ENCODE peak calls at places on chromosomes 16 and 17, in ten cellular contexts. One of them, this sample, is unnamed.

GRCh38 chr16:2981177-2981898 is 1.1 kb upstream of the PKMYT1 start:
- DNase-seq in adrenal gland: peak
- DNase-seq in CD4-positive, CD25-positive, alpha-beta regulatory T cell: no peak
- DNase-seq in fibroblast of the aortic adventitia: no peak
- DNase-seq in fibroblast of lung: no peak
- DNase-seq in brain microvascular endothelial cell: no peak
- DNase-seq in endothelial cell of umbilical vein: no peak
- DNase-seq in sigmoid colon: no peak
- DNase-seq in thoracic aorta: no peak
- DNase-seq in neuronal stem cell: no peak
- DNase-seq in this sample: no peak

GRCh38 chr17:80781851-80782277 is 209.8 kb upstream of the CHMP6 start:
- DNase-seq in fibroblast of lung: no peak
- DNase-seq in brain microvascular endothelial cell: no peak
- DNase-seq in thoracic aorta: no peak
- DNase-seq in endothelial cell of umbilical vein: no peak
- DNase-seq in fibroblast of the aortic adventitia: no peak
- DNase-seq in CD4-positive, CD25-positive, alpha-beta regulatory T cell: no peak
- DNase-seq in neuronal stem cell: no peak
- DNase-seq in adrenal gland: no peak
- DNase-seq in sigmoid colon: peak
- DNase-seq in this sample: no peak

GRCh38 chr17:49822829-49823228 is 25.0 kb downstream of the TAC4 start:
- DNase-seq in thoracic aorta: no peak
- DNase-seq in adrenal gland: no peak
- DNase-seq in fibroblast of the aortic adventitia: peak
- DNase-seq in sigmoid colon: peak
- DNase-seq in neuronal stem cell: no peak
- DNase-seq in CD4-positive, CD25-positive, alpha-beta regulatory T cell: no peak
- DNase-seq in brain microvascular endothelial cell: no peak
- DNase-seq in fibroblast of lung: peak
- DNase-seq in endothelial cell of umbilical vein: no peak
- DNase-seq in this sample: no peak

GRCh38 chr17:78908426-78908825 is 5.4 kb upstream of the CEP295NL start:
- DNase-seq in sigmoid colon: no peak
- DNase-seq in adrenal gland: peak
- DNase-seq in fibroblast of the aortic adventitia: no peak
- DNase-seq in endothelial cell of umbilical vein: no peak
- DNase-seq in thoracic aorta: no peak
- DNase-seq in brain microvascular endothelial cell: no peak
- DNase-seq in neuronal stem cell: no peak
- DNase-seq in CD4-positive, CD25-positive, alpha-beta regulatory T cell: no peak
- DNase-seq in fibroblast of lung: no peak
- DNase-seq in this sample: no peak

GRCh38 chr17:14843086-14843795 is 421.9 kb downstream of the PMP22 start:
- DNase-seq in brain microvascular endothelial cell: no peak
- DNase-seq in CD4-positive, CD25-positive, alpha-beta regulatory T cell: no peak
- DNase-seq in sigmoid colon: no peak
- DNase-seq in neuronal stem cell: no peak
- DNase-seq in fibroblast of lung: no peak
- DNase-seq in thoracic aorta: no peak
- DNase-seq in fibroblast of the aortic adventitia: no peak
- DNase-seq in adrenal gland: no peak
- DNase-seq in endothelial cell of umbilical vein: no peak
- DNase-seq in this sample: no peak

GRCh38 chr16:1657841-1658240 is 20.2 kb upstream of the JPT2 start:
- DNase-seq in sigmoid colon: no peak
- DNase-seq in fibroblast of lung: no peak
- DNase-seq in adrenal gland: no peak
- DNase-seq in CD4-positive, CD25-positive, alpha-beta regulatory T cell: no peak
- DNase-seq in fibroblast of the aortic adventitia: no peak
- DNase-seq in endothelial cell of umbilical vein: no peak
- DNase-seq in thoracic aorta: no peak
- DNase-seq in brain microvascular endothelial cell: no peak
- DNase-seq in neuronal stem cell: no peak
- DNase-seq in this sample: no peak

GRCh38 chr16:83420206-83420760 is 387.5 kb upstream of the HSBP1 start:
- DNase-seq in thoracic aorta: no peak
- DNase-seq in endothelial cell of umbilical vein: peak
- DNase-seq in CD4-positive, CD25-positive, alpha-beta regulatory T cell: no peak
- DNase-seq in fibroblast of lung: peak
- DNase-seq in brain microvascular endothelial cell: peak
- DNase-seq in sigmoid colon: no peak
- DNase-seq in adrenal gland: no peak
- DNase-seq in fibroblast of the aortic adventitia: peak
- DNase-seq in neuronal stem cell: peak
- DNase-seq in this sample: no peak

GRCh38 chr17:20085283-20085875 is 76.2 kb downstream of the SPECC1 start:
- DNase-seq in thoracic aorta: no peak
- DNase-seq in fibroblast of lung: no peak
- DNase-seq in adrenal gland: no peak
- DNase-seq in CD4-positive, CD25-positive, alpha-beta regulatory T cell: no peak
- DNase-seq in endothelial cell of umbilical vein: no peak
- DNase-seq in brain microvascular endothelial cell: no peak
- DNase-seq in sigmoid colon: no peak
- DNase-seq in fibroblast of the aortic adventitia: peak
- DNase-seq in neuronal stem cell: no peak
- DNase-seq in this sample: no peak

GRCh38 chr17:77728871-77729270 is 229.6 kb upstream of the TNRC6C start:
- DNase-seq in fibroblast of the aortic adventitia: no peak
- DNase-seq in adrenal gland: no peak
- DNase-seq in thoracic aorta: no peak
- DNase-seq in endothelial cell of umbilical vein: no peak
- DNase-seq in brain microvascular endothelial cell: no peak
- DNase-seq in sigmoid colon: no peak
- DNase-seq in fibroblast of lung: no peak
- DNase-seq in neuronal stem cell: no peak
- DNase-seq in CD4-positive, CD25-positive, alpha-beta regulatory T cell: no peak
- DNase-seq in this sample: no peak

GRCh38 chr16:88650749-88651275 is at the start of gene CYBA:
- DNase-seq in brain microvascular endothelial cell: peak
- DNase-seq in sigmoid colon: peak
- DNase-seq in CD4-positive, CD25-positive, alpha-beta regulatory T cell: peak
- DNase-seq in endothelial cell of umbilical vein: peak
- DNase-seq in thoracic aorta: no peak
- DNase-seq in fibroblast of lung: peak
- DNase-seq in neuronal stem cell: peak
- DNase-seq in adrenal gland: peak
- DNase-seq in fibroblast of the aortic adventitia: peak
- DNase-seq in this sample: peak

DNA sequence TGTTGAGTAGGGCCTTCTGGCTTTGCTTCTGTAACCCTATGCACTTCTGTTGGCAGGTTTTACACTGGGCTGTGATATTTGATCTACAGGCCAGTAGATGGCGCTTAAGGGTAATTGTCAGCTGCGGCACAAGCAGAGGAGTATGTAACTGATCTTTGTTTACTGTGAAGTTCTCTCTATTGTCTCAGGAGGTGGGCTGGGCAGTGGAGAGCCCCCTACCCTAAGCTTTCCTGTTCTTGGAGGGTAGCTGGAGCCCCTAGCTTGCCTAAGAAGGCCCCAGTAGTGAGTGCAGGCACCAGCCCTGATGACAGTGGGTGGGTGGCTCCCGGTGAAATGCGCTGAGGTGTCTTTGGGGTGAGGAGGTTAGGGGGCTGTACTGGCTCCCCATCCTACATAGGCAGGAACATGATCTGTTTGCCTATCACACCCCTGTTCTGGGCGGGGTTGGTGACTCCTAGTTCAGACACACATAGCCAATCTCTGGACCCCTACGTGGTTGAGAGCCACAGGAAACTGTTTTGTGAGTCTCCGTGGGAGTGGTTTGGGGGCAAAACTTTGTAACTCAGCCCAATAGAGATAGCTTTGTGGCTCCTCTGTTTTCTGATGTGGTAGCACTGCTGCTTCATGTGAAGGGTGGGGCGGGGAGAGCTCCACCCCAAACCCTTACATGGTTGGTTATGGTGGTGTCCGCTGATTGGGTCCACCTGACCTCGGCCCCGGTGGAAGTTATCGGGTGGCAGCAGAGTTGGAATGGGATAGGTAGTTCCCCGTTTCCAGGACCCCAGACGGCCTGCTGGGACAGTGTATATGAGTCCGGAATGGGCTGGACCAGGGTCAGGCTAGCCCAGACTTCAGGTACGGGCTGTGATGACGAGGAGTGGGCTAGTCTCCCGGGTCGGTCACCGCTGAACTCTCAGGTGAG is 60.4 kb downstream of the SLFN11 start:
- DNase-seq in brain microvascular endothelial cell: peak
- DNase-seq in fibroblast of the aortic adventitia: peak
- DNase-seq in endothelial cell of umbilical vein: peak
- DNase-seq in neuronal stem cell: peak
- DNase-seq in sigmoid colon: peak
- DNase-seq in CD4-positive, CD25-positive, alpha-beta regulatory T cell: peak
- DNase-seq in fibroblast of lung: peak
- DNase-seq in thoracic aorta: no peak
- DNase-seq in adrenal gland: peak
- DNase-seq in this sample: peak
- H3K4me3 ChIP-seq in brain microvascular endothelial cell: peak
- H3K4me3 ChIP-seq in fibroblast of the aortic adventitia: peak
- H3K4me3 ChIP-seq in endothelial cell of umbilical vein: no peak
- H3K4me3 ChIP-seq in neuronal stem cell: peak
- H3K4me3 ChIP-seq in sigmoid colon: peak
- H3K4me3 ChIP-seq in CD4-positive, CD25-positive, alpha-beta regulatory T cell: peak
- H3K4me3 ChIP-seq in fibroblast of lung: no peak
- H3K4me3 ChIP-seq in thoracic aorta: peak
- H3K4me3 ChIP-seq in adrenal gland: no peak
- H3K4me3 ChIP-seq in this sample: peak

GRCh38 chr17:2090804-2091534 is 36.1 kb downstream of the HIC1 start:
- DNase-seq in adrenal gland: no peak
- DNase-seq in CD4-positive, CD25-positive, alpha-beta regulatory T cell: no peak
- DNase-seq in neuronal stem cell: peak
- DNase-seq in endothelial cell of umbilical vein: peak
- DNase-seq in thoracic aorta: no peak
- DNase-seq in sigmoid colon: peak
- DNase-seq in fibroblast of lung: peak
- DNase-seq in fibroblast of the aortic adventitia: peak
- DNase-seq in brain microvascular endothelial cell: peak
- DNase-seq in this sample: peak
- H3K4me3 ChIP-seq in adrenal gland: no peak
- H3K4me3 ChIP-seq in CD4-positive, CD25-positive, alpha-beta regulatory T cell: no peak
- H3K4me3 ChIP-seq in neuronal stem cell: no peak
- H3K4me3 ChIP-seq in endothelial cell of umbilical vein: no peak
- H3K4me3 ChIP-seq in thoracic aorta: no peak
- H3K4me3 ChIP-seq in sigmoid colon: no peak
- H3K4me3 ChIP-seq in fibroblast of lung: peak
- H3K4me3 ChIP-seq in fibroblast of the aortic adventitia: peak
- H3K4me3 ChIP-seq in brain microvascular endothelial cell: no peak
- H3K4me3 ChIP-seq in this sample: no peak

GRCh38 chr17:82331345-82331939 is 2.1 kb downstream of the SECTM1 start:
- DNase-seq in neuronal stem cell: no peak
- DNase-seq in adrenal gland: no peak
- DNase-seq in endothelial cell of umbilical vein: no peak
- DNase-seq in brain microvascular endothelial cell: no peak
- DNase-seq in fibroblast of the aortic adventitia: no peak
- DNase-seq in thoracic aorta: no peak
- DNase-seq in fibroblast of lung: no peak
- DNase-seq in sigmoid colon: no peak
- DNase-seq in CD4-positive, CD25-positive, alpha-beta regulatory T cell: no peak
- DNase-seq in this sample: no peak

GRCh38 chr17:82332669-82333278 is 792 bp downstream of the SECTM1 start:
- DNase-seq in brain microvascular endothelial cell: no peak
- DNase-seq in thoracic aorta: no peak
- DNase-seq in fibroblast of the aortic adventitia: peak
- DNase-seq in adrenal gland: no peak
- DNase-seq in neuronal stem cell: no peak
- DNase-seq in CD4-positive, CD25-positive, alpha-beta regulatory T cell: no peak
- DNase-seq in fibroblast of lung: peak
- DNase-seq in endothelial cell of umbilical vein: peak
- DNase-seq in sigmoid colon: peak
- DNase-seq in this sample: peak

GRCh38 chr17:82333279-82334171 is at the start of gene SECTM1:
- DNase-seq in neuronal stem cell: no peak
- DNase-seq in fibroblast of the aortic adventitia: peak
- DNase-seq in brain microvascular endothelial cell: no peak
- DNase-seq in adrenal gland: peak
- DNase-seq in sigmoid colon: peak
- DNase-seq in thoracic aorta: no peak
- DNase-seq in CD4-positive, CD25-positive, alpha-beta regulatory T cell: no peak
- DNase-seq in endothelial cell of umbilical vein: no peak
- DNase-seq in fibroblast of lung: no peak
- DNase-seq in this sample: peak

GRCh38 chr17:82334622-82335394 is 1.2 kb upstream of the SECTM1 start:
- DNase-seq in brain microvascular endothelial cell: no peak
- DNase-seq in sigmoid colon: no peak
- DNase-seq in neuronal stem cell: no peak
- DNase-seq in CD4-positive, CD25-positive, alpha-beta regulatory T cell: no peak
- DNase-seq in thoracic aorta: no peak
- DNase-seq in adrenal gland: no peak
- DNase-seq in fibroblast of lung: peak
- DNase-seq in fibroblast of the aortic adventitia: peak
- DNase-seq in endothelial cell of umbilical vein: peak
- DNase-seq in this sample: peak

DNA sequence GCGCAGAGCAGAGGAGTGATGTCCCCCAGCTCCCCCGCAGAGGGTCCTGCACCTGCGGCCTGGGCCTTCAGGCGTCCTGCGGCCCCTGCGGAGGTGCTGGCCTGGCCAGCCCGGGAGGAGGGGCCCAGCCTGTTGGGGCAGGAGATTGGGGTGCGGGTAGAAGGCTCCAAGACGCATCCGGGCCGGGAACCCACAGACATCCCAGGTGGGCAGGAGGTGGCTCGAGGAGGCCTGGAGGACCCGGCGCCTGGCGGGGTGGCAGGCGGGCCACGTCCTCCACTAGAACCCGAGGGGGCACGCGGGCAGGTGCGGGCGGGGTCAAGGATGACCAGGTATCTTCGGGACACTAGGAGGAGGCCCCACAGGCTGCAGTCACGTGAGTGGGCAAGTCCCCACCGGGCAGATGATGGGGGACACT is 647 bp upstream of the SECTM1 start:
- DNase-seq in fibroblast of lung: no peak
- DNase-seq in fibroblast of the aortic adventitia: no peak
- DNase-seq in CD4-positive, CD25-positive, alpha-beta regulatory T cell: no peak
- DNase-seq in sigmoid colon: no peak
- DNase-seq in neuronal stem cell: no peak
- DNase-seq in endothelial cell of umbilical vein: no peak
- DNase-seq in adrenal gland: no peak
- DNase-seq in brain microvascular endothelial cell: no peak
- DNase-seq in thoracic aorta: no peak
- DNase-seq in this sample: peak
- H3K4me3 ChIP-seq in fibroblast of lung: peak
- H3K4me3 ChIP-seq in fibroblast of the aortic adventitia: peak
- H3K4me3 ChIP-seq in CD4-positive, CD25-positive, alpha-beta regulatory T cell: no peak
- H3K4me3 ChIP-seq in sigmoid colon: peak
- H3K4me3 ChIP-seq in neuronal stem cell: no peak
- H3K4me3 ChIP-seq in endothelial cell of umbilical vein: peak
- H3K4me3 ChIP-seq in adrenal gland: no peak
- H3K4me3 ChIP-seq in brain microvascular endothelial cell: no peak
- H3K4me3 ChIP-seq in thoracic aorta: peak
- H3K4me3 ChIP-seq in this sample: peak

DNA sequence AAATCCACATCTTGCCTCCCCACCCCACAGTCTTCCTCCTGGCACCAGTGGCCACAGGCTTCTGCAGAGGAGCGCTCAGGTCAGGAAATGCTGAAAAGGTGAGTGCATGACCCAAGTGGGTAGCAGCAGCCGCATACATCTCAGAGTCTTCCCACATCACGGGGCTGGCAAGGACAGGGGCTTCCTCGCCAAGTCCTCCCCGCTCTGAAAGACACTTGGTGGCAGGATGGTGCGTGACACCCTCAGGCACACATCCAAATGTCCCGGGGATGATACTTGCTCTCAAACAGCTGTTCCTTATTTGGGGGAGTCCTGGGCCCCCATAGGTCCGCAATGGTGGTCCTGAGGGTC is 8.8 kb upstream of the SLC16A5 start:
- DNase-seq in fibroblast of lung: no peak
- DNase-seq in neuronal stem cell: no peak
- DNase-seq in brain microvascular endothelial cell: no peak
- DNase-seq in fibroblast of the aortic adventitia: no peak
- DNase-seq in adrenal gland: no peak
- DNase-seq in CD4-positive, CD25-positive, alpha-beta regulatory T cell: no peak
- DNase-seq in thoracic aorta: no peak
- DNase-seq in sigmoid colon: no peak
- DNase-seq in endothelial cell of umbilical vein: no peak
- DNase-seq in this sample: no peak
- H3K4me3 ChIP-seq in fibroblast of lung: no peak
- H3K4me3 ChIP-seq in neuronal stem cell: no peak
- H3K4me3 ChIP-seq in brain microvascular endothelial cell: no peak
- H3K4me3 ChIP-seq in fibroblast of the aortic adventitia: no peak
- H3K4me3 ChIP-seq in adrenal gland: no peak
- H3K4me3 ChIP-seq in CD4-positive, CD25-positive, alpha-beta regulatory T cell: no peak
- H3K4me3 ChIP-seq in thoracic aorta: no peak
- H3K4me3 ChIP-seq in sigmoid colon: no peak
- H3K4me3 ChIP-seq in endothelial cell of umbilical vein: no peak
- H3K4me3 ChIP-seq in this sample: no peak